ENCODE peak calls at places on chromosome 5, in four cellular contexts. C is brain microvascular endothelial cell, D is MM.1S, R is mucosa of descending colon. A is an unnamed sample.

GRCh38 chr5:138620661-138621224 is 45.5 kb upstream of the HSPA9 start:
- DNase-seq in C (no peak), D (no peak), R (no peak), A (no peak)

GRCh38 chr5:27217160-27217956 is 179.0 kb upstream of the CDH9 start:
- DNase-seq in C (no peak), D (no peak), R (no peak), A (no peak)

GRCh38 chr5:128408622-128409021 is 129.4 kb downstream of the FBN2 start:
- DNase-seq in C (no peak), D (no peak), R (no peak), A (no peak)

GRCh38 chr5:53397845-53398244 is 82.6 kb upstream of the FST start:
- DNase-seq in C (peak), D (no peak), R (peak), A (no peak)

GRCh38 chr5:176438959-176439757 is 9.0 kb upstream of the FAF2 start:
- DNase-seq in C (peak), D (no peak), R (no peak), A (no peak)

GRCh38 chr5:41112486-41113455 is 41.6 kb upstream of the MROH2B start:
- DNase-seq in C (no peak), D (no peak), R (no peak), A (no peak)

GRCh38 chr5:126645132-126645531 is 44.4 kb downstream of the PHAX start:
- DNase-seq in C (no peak), D (no peak), R (no peak), A (no peak)

GRCh38 chr5:180601591-180602480 is 10.5 kb upstream of the SCGB3A1 start:
- DNase-seq in C (no peak), D (no peak), R (no peak), A (no peak)

GRCh38 chr5:53399921-53400697 is 80.3 kb upstream of the FST start:
- DNase-seq in C (peak), D (no peak), R (no peak), A (no peak)

GRCh38 chr5:53343187-53343586 is 137.2 kb upstream of the FST start:
- DNase-seq in C (peak), D (no peak), R (no peak), A (no peak)

GRCh38 chr5:165559645-165560044 is 2054.2 kb downstream of the MAT2B start:
- DNase-seq in C (no peak), D (peak), R (no peak), A (no peak)

GRCh38 chr5:148807845-148808244 is 18.6 kb upstream of the ADRB2 start:
- DNase-seq in C (peak), D (no peak), R (no peak), A (no peak)

GRCh38 chr5:147223951-147224791 is 10.7 kb upstream of the STK32A start:
- DNase-seq in C (peak), D (peak), R (peak), A (no peak)

GRCh38 chr5:168015506-168015905 is 275.9 kb upstream of the WWC1 start:
- DNase-seq in C (no peak), D (no peak), R (no peak), A (no peak)

GRCh38 chr5:130164966-130165365 is 260.7 kb downstream of the CHSY3 start:
- DNase-seq in C (peak), D (no peak), R (no peak), A (no peak)

GRCh38 chr5:147346006-147346561 is 111.3 kb downstream of the STK32A start:
- DNase-seq in C (no peak), D (no peak), R (no peak), A (no peak)

GRCh38 chr5:36600847-36601527 is 5.4 kb upstream of the SLC1A3 start:
- DNase-seq in C (no peak), D (no peak), R (no peak), A (no peak)

GRCh38 chr5:69238760-69239251 is 4.1 kb downstream of the CDK7 start:
- DNase-seq in C (peak), D (no peak), R (no peak), A (no peak)

GRCh38 chr5:75522025-75522424 is 10.3 kb downstream of the POLK start:
- DNase-seq in C (peak), D (no peak), R (no peak), A (no peak)

GRCh38 chr5:117486879-117487391 is 912.3 kb upstream of the SEMA6A start:
- DNase-seq in C (no peak), D (no peak), R (peak), A (no peak)

GRCh38 chr5:30042677-30043076 is 1150.8 kb upstream of the CDH6 start:
- DNase-seq in C (no peak), D (no peak), R (no peak), A (no peak)

GRCh38 chr5:109880907-109881685 is 191.4 kb downstream of the MAN2A1 start:
- DNase-seq in C (peak), D (no peak), R (no peak), A (no peak)

GRCh38 chr5:80931423-80931822 is 28.7 kb upstream of the RASGRF2 start:
- DNase-seq in C (no peak), D (no peak), R (no peak), A (no peak)

GRCh38 chr5:6574111-6574510 is 58.7 kb downstream of the NSUN2 start:
- DNase-seq in C (no peak), D (no peak), R (no peak), A (no peak)

GRCh38 chr5:119333421-119333851 is 22.4 kb upstream of the TNFAIP8 start:
- DNase-seq in C (no peak), D (peak), R (no peak), A (no peak)

GRCh38 chr5:168706655-168707069 is 127.5 kb upstream of the PANK3 start:
- DNase-seq in C (peak), D (peak), R (no peak), A (peak)

GRCh38 chr5:80408976-80409926 is 1.4 kb downstream of the ZFYVE16 start:
- DNase-seq in C (peak), D (no peak), R (no peak), A (no peak)

GRCh38 chr5:91225848-91226686 is 157.1 kb downstream of the ARRDC3 start:
- DNase-seq in C (no peak), D (peak), R (peak), A (peak)

GRCh38 chr5:123131805-123132204 is 42.8 kb downstream of the PRDM6 start:
- DNase-seq in C (no peak), D (no peak), R (no peak), A (no peak)

GRCh38 chr5:145479271-145479670 is 355.9 kb downstream of the PRELID2 start:
- DNase-seq in C (peak), D (no peak), R (no peak), A (no peak)

GRCh38 chr5:142063878-142064331 is 44.7 kb upstream of the NDFIP1 start:
- DNase-seq in C (peak), D (no peak), R (peak), A (no peak)

GRCh38 chr5:159705948-159706347 is 210.3 kb upstream of the ADRA1B start:
- DNase-seq in C (peak), D (no peak), R (no peak), A (no peak)

GRCh38 chr5:64206653-64207052 is 41.0 kb downstream of the RNF180 start:
- DNase-seq in C (no peak), D (no peak), R (no peak), A (no peak)

DNA sequence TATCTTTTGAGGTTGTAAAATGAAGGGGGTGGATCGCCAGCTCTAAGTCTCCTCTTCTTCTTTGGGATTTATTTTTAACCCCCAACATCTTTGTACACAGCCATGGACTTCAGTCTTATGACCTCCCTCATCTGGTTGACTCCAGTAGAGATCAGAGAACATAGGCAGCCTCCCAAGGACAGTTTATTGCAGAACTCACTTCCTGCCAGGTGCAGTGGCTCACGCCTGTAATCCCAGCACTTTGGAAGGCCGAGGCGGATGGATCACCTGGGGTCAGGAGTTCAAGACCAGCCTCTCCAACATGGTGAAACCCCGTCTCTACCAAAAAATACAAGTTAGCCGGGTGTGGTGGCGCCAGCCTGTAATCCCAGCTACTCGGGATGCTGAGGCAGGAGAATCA is 2.8 kb upstream of the BHMT start:
- DNase-seq in C (no peak), D (no peak), R (no peak), A (no peak)
- TF ChIP-seq CTCF in C (no peak), D (no peak), R (no peak), A (no peak)

DNA sequence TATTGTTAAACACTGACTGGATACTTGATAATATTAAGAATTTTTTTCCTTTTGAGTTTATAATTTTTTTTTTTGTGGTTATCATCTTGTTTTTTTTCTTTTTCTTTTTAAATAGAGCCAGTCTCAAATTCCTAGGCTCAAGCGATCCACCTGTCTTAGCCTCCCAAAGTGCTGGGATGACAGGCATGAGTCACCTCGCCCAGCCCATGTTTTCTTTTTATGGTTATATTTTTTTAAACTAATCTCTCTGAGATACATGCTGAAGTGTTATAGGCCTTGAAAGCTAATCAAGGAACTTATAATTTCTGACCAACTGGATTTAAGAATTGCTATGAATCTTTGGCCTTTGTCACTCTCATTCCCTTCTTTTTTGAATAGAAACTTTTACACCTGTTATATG is 6.8 kb upstream of the AMACR start:
- DNase-seq in C (no peak), D (no peak), R (no peak), A (no peak)
- TF ChIP-seq CTCF in C (no peak), D (no peak), R (no peak), A (no peak)

DNA sequence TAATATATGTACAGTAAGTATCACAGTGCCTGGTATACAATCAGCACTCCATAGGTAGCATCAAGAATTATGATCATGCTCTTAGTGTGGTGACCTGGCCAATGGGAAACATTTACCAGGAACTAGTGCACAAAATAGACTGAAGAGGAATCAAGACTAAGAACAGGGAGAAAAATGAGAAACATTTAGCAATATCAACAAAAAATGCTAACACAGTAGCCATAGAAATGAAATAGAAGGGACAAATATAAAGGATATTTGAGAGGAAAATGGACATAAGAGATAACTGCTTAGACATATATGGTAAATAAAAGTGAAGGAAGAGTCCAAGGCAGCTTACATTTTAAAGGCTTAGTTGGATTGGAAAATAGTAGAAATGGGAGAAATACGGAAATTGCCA is 16.5 kb upstream of the SPATA9 start:
- DNase-seq in C (no peak), D (no peak), R (no peak), A (no peak)
- TF ChIP-seq CTCF in C (no peak), D (no peak), R (no peak), A (no peak)

GRCh38 chr5:43369651-43370050 is 42.5 kb downstream of the CCL28 start:
- DNase-seq in C (no peak), D (no peak), R (no peak), A (no peak)

GRCh38 chr5:43367909-43368648 is 44.1 kb downstream of the CCL28 start:
- DNase-seq in C (no peak), D (no peak), R (no peak), A (no peak)

GRCh38 chr5:43363445-43364152 is 48.6 kb downstream of the CCL28 start:
- DNase-seq in C (no peak), D (no peak), R (no peak), A (no peak)

GRCh38 chr5:43370352-43370751 is 41.8 kb downstream of the CCL28 start:
- DNase-seq in C (no peak), D (no peak), R (no peak), A (no peak)

GRCh38 chr5:43367453-43367852 is 44.7 kb downstream of the CCL28 start:
- DNase-seq in C (no peak), D (no peak), R (no peak), A (no peak)
- TF ChIP-seq CTCF in C (no peak), D (no peak), R (no peak), A (no peak)

DNA sequence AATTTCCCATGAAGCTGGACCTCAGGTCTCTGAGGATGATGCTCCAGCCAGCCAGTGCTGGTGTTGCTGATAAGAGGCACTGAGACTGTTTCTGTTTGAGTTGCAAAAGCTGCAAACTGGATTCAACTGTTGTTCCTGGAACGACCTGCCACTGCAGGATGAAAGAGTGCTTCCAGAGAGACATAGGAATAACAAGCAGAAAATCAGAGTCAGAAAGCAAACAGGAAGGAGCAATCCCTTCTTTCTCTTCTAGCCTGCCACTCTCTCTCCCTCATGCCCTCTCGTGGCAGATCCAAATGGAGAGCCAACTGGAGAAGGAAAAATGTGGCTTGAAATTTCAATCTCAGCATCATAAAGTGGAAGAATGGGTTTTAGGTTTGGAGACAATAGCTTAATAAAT is 110.4 kb downstream of the STARD4 start:
- DNase-seq in C (no peak), D (no peak), R (no peak), A (no peak)
- TF ChIP-seq CTCF in C (peak), D (no peak), R (no peak), A (no peak)

GRCh38 chr5:58710871-58711270 is 128.0 kb downstream of the RAB3C start:
- DNase-seq in C (no peak), D (no peak), R (no peak), A (no peak)

GRCh38 chr5:58711965-58712364 is 129.1 kb downstream of the RAB3C start:
- DNase-seq in C (no peak), D (no peak), R (no peak), A (no peak)

GRCh38 chr5:58716713-58717112 is 133.8 kb downstream of the RAB3C start:
- DNase-seq in C (no peak), D (no peak), R (no peak), A (no peak)

GRCh38 chr5:58715997-58716656 is 133.3 kb downstream of the RAB3C start:
- DNase-seq in C (no peak), D (no peak), R (no peak), A (no peak)

DNA sequence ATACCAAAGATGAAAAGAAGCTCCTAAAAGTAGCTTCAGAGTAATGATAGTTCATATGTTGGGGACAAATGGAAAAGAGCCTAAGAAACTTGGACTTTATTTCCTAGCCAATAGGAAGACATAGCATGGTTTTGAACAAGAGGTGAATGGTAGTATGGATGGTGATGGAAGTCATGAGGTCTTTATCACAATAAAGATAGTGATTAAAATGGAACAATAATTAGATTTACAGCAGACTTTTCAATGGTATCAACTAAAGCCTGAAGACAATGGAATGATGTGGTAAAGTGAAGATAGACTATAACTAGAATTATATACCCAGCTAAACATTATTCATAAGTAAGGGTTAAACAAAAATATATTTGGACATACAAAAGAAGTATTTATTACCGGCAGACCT is 131.2 kb downstream of the RAB3C start:
- DNase-seq in C (no peak), D (no peak), R (no peak), A (no peak)
- TF ChIP-seq CTCF in C (no peak), D (no peak), R (no peak), A (no peak)

DNA sequence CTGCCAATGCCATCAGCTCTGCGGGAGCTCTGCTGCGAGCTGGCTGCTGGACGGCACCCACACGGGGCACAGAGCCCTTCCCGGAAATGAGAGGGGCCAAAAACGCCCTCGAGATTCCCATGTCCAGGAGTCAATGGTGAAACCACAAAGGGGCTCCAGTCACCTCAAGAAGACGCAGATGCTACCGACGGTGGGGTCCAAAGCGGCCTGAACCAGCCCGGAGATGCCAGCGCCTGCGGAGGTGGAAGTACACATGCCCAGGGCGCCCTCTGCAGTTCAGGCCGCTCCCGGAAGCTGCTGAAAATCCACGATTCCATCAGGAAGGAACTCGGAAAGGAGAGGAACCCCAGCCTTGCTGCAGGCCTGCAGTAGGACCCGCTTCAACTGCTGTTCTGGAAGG is 82.4 kb upstream of the SELENOP start:
- DNase-seq in C (no peak), D (no peak), R (no peak), A (no peak)
- TF ChIP-seq CTCF in C (peak), D (no peak), R (no peak), A (peak)

DNA sequence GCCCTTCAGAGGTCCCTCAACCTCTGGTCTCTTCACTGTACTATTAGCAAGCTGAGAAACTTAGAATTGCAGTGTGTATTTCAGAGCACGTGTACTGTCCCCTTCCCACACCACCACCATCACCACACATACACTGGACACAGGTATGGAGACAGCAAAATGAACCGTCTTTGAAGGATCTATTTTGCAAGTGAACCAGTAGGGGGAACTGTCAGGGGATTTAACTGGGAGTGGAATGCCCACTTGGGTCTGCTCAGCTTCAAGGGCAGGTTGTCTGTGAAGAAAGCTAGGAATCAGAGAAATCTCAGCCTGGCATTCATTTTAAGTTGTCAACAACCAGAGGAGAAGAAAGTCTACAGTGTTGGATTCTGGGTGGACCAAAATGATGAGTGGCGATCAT is 147.0 kb downstream of the DCP2 start:
- DNase-seq in C (no peak), D (no peak), R (no peak), A (no peak)
- TF ChIP-seq CTCF in C (peak), D (peak), R (no peak), A (peak)

DNA sequence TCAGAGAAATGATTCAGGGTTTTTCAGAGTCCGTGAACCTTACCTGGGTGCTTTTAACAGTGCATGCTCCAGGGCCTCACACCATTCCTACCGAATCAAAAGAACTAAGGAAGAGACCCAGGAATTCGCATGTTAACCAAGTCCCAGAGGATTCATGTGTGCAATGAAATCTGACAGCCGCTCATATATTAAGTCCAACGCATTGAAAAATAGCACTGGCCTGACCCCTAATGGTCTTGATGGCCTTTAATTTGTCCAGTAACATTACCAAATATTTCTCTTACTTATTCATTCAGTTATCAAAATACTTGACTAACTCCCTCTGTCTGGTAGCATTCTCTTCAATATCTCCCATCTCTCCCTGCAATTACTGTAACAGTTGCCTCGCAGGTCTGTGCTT is 55.0 kb upstream of the MARCHF11 start:
- DNase-seq in C (no peak), D (no peak), R (no peak), A (no peak)
- TF ChIP-seq CTCF in C (no peak), D (no peak), R (no peak), A (no peak)